ENCODE peak calls at places on chromosomes 12 and 14, in eight cellular contexts. W, S, E, B, G, A, X and K are unnamed samples.

GRCh38 chr14:37413504-37414003 is 181.5 kb downstream of the FOXA1 start:
- DNase-seq in A (no peak), B (no peak), E (no peak), W (no peak), G (no peak), X (no peak), S (no peak), K (no peak)

GRCh38 chr12:52130695-52131094 is 51.2 kb downstream of the SMIM41 start:
- DNase-seq in S (no peak), E (no peak), W (no peak), A (no peak), G (no peak), X (no peak), B (no peak), K (no peak)

GRCh38 chr14:104373855-104374717 is 205.5 kb upstream of the C14orf180 start:
- DNase-seq in G (no peak), A (no peak), S (no peak), X (no peak), W (no peak), E (no peak), B (no peak), K (no peak)

GRCh38 chr12:72612171-72612570 is 340.0 kb downstream of the TRHDE start:
- DNase-seq in X (no peak), E (no peak), W (no peak), A (no peak), S (no peak), B (no peak), G (no peak), K (no peak)

GRCh38 chr12:117805865-117806264 is 162.9 kb downstream of the KSR2 start:
- DNase-seq in A (no peak), E (no peak), G (no peak), B (no peak), W (no peak), X (peak), S (no peak), K (no peak)

GRCh38 chr12:101375573-101375972 is 32.0 kb downstream of the ARL1 start:
- DNase-seq in W (no peak), E (no peak), B (no peak), A (no peak), X (no peak), S (no peak), G (no peak), K (no peak)

GRCh38 chr12:124401563-124402180 is 106.8 kb downstream of the RFLNA start:
- DNase-seq in E (no peak), B (no peak), X (no peak), G (no peak), A (no peak), W (no peak), S (no peak), K (no peak)

GRCh38 chr14:84566109-84566508 is 963.8 kb upstream of the FLRT2 start:
- DNase-seq in A (no peak), S (no peak), B (no peak), G (no peak), W (no peak), X (no peak), E (no peak), K (no peak)

GRCh38 chr12:55072093-55072492 is 52.3 kb downstream of the NEUROD4 start:
- DNase-seq in X (peak), W (peak), E (no peak), B (no peak), A (peak), S (no peak), G (peak), K (peak)

GRCh38 chr14:89856871-89857345 is 97.6 kb downstream of the EFCAB11 start:
- DNase-seq in W (no peak), E (no peak), B (no peak), X (peak), G (no peak), A (no peak), S (no peak), K (no peak)

GRCh38 chr12:111434680-111435338 is 29.1 kb downstream of the SH2B3 start:
- DNase-seq in B (no peak), G (peak), W (peak), E (no peak), X (no peak), A (no peak), S (no peak), K (no peak)

GRCh38 chr12:79124385-79124784 is 259.8 kb downstream of the SYT1 start:
- DNase-seq in W (no peak), B (no peak), S (no peak), E (no peak), G (no peak), A (no peak), X (no peak), K (no peak)

GRCh38 chr14:92135269-92135668 is 13.5 kb downstream of the CPSF2 start:
- DNase-seq in A (no peak), B (no peak), E (no peak), G (no peak), X (peak), W (peak), S (no peak), K (no peak)

GRCh38 chr14:79514700-79515099 is 696.6 kb downstream of the DIO2 start:
- DNase-seq in A (no peak), G (no peak), B (no peak), E (peak), X (peak), W (no peak), S (no peak), K (no peak)

GRCh38 chr12:13534645-13535398 is 338.3 kb downstream of the EMP1 start:
- DNase-seq in B (peak), G (no peak), X (peak), E (no peak), A (peak), S (peak), W (peak), K (no peak)